ENCODE peak calls at places on chromosomes 16 and 17, in five cellular contexts. X is CD4-positive, alpha-beta T cell; L is OCI-LY7; F is testis; T is A549. N is an unnamed sample.

GRCh38 chr16:86044241-86044671 is 145.3 kb downstream of the IRF8 start:
- DNase-seq in T (peak), X (peak), L (peak), F (no peak), N (peak)

GRCh38 chr16:1188781-1189189 is 35.9 kb downstream of the CACNA1H start:
- DNase-seq in T (no peak), F (peak), L (peak), X (peak), N (peak)

GRCh38 chr17:77528516-77529327 is 388.0 kb downstream of the SEC14L1 start:
- DNase-seq in F (no peak), T (no peak), L (no peak), X (no peak), N (no peak)

GRCh38 chr16:31833047-31833446 is 40.6 kb upstream of the ZNF267 start:
- DNase-seq in T (no peak), F (no peak), X (no peak), L (no peak), N (no peak)

GRCh38 chr16:29804455-29805231 is 1.7 kb upstream of the MAZ start:
- DNase-seq in L (peak), T (no peak), X (no peak), F (peak), N (no peak)

GRCh38 chr17:15341385-15341849 is at the start of gene TEKT3:
- DNase-seq in T (peak), L (no peak), F (peak), X (no peak), N (peak)

GRCh38 chr16:19765860-19766553 is 47.9 kb downstream of the IQCK start:
- DNase-seq in X (no peak), L (no peak), T (no peak), F (no peak), N (no peak)

GRCh38 chr17:47717845-47718621 is 15.0 kb upstream of the TBX21 start:
- DNase-seq in T (no peak), F (no peak), L (no peak), X (no peak), N (no peak)

GRCh38 chr17:56633681-56634080 is 40.2 kb downstream of the NOG start:
- DNase-seq in T (no peak), L (no peak), F (no peak), X (no peak), N (no peak)

GRCh38 chr16:48526058-48526957 is 83.7 kb downstream of the N4BP1 start:
- DNase-seq in F (no peak), L (peak), T (peak), X (no peak), N (peak)

DNA sequence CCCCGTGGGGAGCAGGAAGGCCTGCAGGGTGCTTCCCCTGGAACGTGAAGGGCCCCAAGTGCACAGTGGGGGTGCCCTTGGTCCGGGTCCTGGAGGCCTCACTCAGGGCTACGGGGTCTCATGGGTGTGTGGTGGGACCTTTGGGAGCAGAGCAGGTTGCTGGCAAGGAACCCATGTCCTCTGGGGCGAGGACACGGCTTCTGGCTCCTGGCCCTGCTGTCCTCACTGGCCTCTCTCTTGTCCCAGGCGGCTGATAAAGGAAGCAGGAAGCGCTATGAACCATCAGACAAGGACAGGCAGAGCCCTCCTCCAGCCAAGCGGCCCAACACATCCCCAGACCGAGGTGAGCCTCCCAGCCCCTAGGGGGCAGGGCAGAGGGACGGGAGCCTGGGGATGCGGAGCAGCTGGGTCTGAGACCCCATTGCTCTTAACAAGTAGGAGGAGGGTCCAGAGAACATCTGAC is 9.8 kb upstream of the IL17C start:
- DNase-seq in L (peak), F (peak), X (no peak), T (peak), N (no peak)
- TF ChIP-seq CTCF in L (peak), F (no peak), X (peak), T (no peak), N (peak)

DNA sequence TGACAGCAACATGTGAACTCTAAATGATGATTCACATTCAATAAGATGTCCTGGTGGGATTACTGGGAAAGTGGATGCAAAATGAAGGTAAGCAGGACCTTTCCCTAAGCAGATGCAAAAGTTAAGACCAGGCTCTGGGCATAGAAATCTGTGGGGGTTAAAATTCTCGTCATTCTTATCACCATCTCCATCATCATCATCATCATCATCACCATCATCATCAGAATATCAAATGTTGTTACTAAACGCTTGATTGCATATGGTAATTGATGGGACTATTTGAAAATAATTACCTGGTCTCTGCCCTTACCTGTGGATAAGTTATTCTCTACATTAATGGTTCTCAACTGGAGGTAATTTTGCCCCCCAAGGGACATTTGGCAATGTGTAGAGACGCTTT is 41.9 kb upstream of the TMEM132E start:
- DNase-seq in L (no peak), F (no peak), X (no peak), T (no peak), N (no peak)
- H3K27ac ChIP-seq in L (no peak), F (no peak), X (no peak), T (no peak), N (no peak)

DNA sequence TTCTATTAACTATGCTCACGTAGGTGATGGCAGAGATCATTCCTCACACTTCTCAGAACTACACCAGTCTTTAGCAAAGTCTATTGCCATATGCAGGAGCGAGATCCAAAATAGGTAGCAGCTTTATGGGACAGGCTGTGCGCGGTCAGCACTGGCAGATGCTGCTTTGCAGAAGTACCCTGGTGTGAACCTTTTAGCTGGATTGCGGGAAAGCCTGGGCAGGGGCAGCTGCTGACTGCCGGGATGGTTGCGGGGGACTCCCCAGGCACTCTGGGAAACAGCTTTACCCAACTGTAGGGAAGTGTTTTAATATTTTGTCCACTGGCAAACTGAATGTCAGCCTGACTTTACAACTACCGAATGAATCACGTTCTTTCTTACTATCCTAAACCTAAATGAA is 251.3 kb downstream of the HS3ST3A1 start:
- DNase-seq in T (no peak), L (no peak), F (no peak), X (no peak), N (no peak)
- TF ChIP-seq CTCF in T (no peak), L (no peak), F (no peak), X (no peak), N (no peak)

DNA sequence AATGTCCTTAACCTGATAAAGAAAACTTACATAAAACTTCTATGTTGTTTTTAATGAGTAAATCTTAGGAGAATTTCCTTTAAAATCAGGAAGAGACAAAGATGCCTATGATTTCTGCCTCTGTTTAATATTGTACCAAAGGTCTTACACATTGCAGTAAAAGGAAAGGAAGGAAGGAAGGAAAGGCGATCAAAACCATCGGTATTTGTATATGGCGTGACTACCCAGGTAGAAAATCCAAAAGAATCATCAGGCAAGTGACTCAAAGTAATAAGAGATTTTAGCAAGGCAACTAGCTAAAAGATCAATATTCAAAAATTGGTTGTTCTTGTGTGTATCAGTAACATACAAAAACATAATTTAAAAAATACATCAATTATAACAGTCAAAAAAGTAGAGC is 3.5 kb downstream of the ICAM2 start:
- DNase-seq in F (no peak), L (no peak), T (no peak), X (no peak), N (no peak)
- H3K27ac ChIP-seq in F (no peak), L (peak), T (no peak), X (peak), N (no peak)

DNA sequence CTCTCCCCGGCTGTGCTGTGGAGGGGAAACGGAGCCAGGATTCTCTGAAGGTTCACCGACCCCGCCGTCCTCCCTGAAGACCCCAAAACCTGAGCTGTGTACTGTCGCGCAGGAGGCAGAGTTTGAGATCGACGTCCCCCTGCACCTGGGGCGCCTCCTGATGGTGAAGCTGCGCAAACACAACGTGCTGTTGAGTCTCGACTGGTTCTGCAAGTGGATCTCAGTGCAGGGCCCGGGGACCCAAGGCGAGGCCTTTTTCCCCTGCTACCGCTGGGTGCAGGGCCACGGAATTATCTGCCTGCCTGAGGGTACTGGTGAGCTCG is 62.6 kb upstream of the TEKT1 start:
- DNase-seq in T (no peak), X (no peak), L (peak), F (no peak), N (no peak)
- TF ChIP-seq CTCF in T (no peak), X (no peak), L (peak), F (peak), N (no peak)

DNA sequence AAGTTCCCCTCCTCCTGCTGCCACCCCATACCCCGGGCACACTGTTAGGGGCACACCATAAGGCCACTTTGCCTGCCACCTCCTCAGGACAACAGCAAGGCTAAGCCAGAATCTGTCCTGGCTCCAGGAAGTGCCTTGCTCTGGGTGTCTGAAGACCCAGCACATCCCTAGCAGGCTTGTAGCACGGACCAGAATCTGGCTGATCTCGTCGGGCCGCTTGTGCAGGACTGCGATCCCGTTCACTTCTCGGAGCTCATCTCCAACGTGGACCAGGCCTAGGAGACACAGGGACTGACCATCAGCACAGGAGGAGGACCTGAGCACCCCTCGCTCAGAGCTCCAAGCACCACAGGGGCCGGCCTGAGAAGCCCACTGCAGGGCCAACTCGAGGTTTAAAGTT is 7.4 kb downstream of the MPP3 start:
- DNase-seq in L (no peak), F (no peak), T (no peak), X (no peak), N (no peak)
- H3K27ac ChIP-seq in L (no peak), F (no peak), T (no peak), X (no peak), N (no peak)

GRCh38 chr17:8654822-8655221 is 24.3 kb upstream of the MYH10 start:
- DNase-seq in L (no peak), X (no peak), F (no peak), T (no peak), N (no peak)

GRCh38 chr17:8649157-8650118 is 18.9 kb upstream of the MYH10 start:
- DNase-seq in L (no peak), T (no peak), F (no peak), X (no peak), N (no peak)

GRCh38 chr17:8647202-8647601 is 16.7 kb upstream of the MYH10 start:
- DNase-seq in T (no peak), L (no peak), X (no peak), F (no peak), N (no peak)

GRCh38 chr17:8650119-8650499 is 19.6 kb upstream of the MYH10 start:
- DNase-seq in L (no peak), X (no peak), F (no peak), T (no peak), N (no peak)

GRCh38 chr17:8651013-8651412 is 20.5 kb upstream of the MYH10 start:
- DNase-seq in L (no peak), F (no peak), X (no peak), T (no peak), N (no peak)
- TF ChIP-seq CTCF in L (peak), F (no peak), X (no peak), T (no peak), N (no peak)

N was measured in RWPE1.